ENCODE peak calls at places on chromosomes 11 and 22, in five cellular contexts. W is lower lobe of right lung, M is psoas muscle, U is thoracic aorta, C is fibroblast of the aortic adventitia. K is an unnamed sample.

GRCh38 chr22:23829845-23830372 is 8.9 kb downstream of the DERL3 start:
- DNase-seq in W (no peak), M (no peak), U (no peak), C (peak; percentile 95), K (no peak)

GRCh38 chr22:22684605-22685561 is 40.5 kb downstream of the GGTLC2 start:
- DNase-seq in W (no peak), M (no peak), U (no peak), C (peak; percentile 82), K (no peak)

GRCh38 chr11:96014234-96014633 is 90.3 kb upstream of the MTMR2 start:
- DNase-seq in W (no peak), M (no peak), U (no peak), C (peak; percentile 21), K (no peak)

GRCh38 chr22:21964918-21965484 is 12.4 kb upstream of the PPM1F start:
- DNase-seq in W (no peak), M (no peak), U (no peak), C (no peak), K (no peak)

GRCh38 chr11:14075118-14075601 is 112.6 kb downstream of the SPON1 start:
- DNase-seq in W (no peak), M (no peak), U (no peak), C (no peak), K (no peak)

GRCh38 chr11:104876838-104877500 is 21.3 kb downstream of the CASP12 start:
- DNase-seq in W (no peak), M (no peak), U (no peak), C (no peak), K (no peak)

GRCh38 chr11:8228206-8228605 is 35.5 kb downstream of the LMO1 start:
- DNase-seq in W (peak; percentile 14), M (no peak), U (no peak), C (no peak), K (no peak)

GRCh38 chr22:50627452-50627913 is 469 bp downstream of the ARSA start:
- DNase-seq in W (no peak), M (no peak), U (no peak), C (no peak), K (no peak)

GRCh38 chr11:2360081-2360642 is 16.9 kb upstream of the CD81 start:
- DNase-seq in W (no peak), M (no peak), U (no peak), C (no peak), K (no peak)

GRCh38 chr22:33539902-33540751 is 380.1 kb downstream of the LARGE1 start:
- DNase-seq in W (peak; percentile 69), M (peak; percentile 55), U (peak; percentile 9), C (peak; percentile 49), K (no peak)

GRCh38 chr11:12862761-12863469 is 146.2 kb upstream of the RASSF10 start:
- DNase-seq in W (no peak), M (peak; percentile 42), U (no peak), C (peak; percentile 85), K (no peak)

GRCh38 chr22:26367402-26368245 is 61.4 kb upstream of the ASPHD2 start:
- DNase-seq in W (no peak), M (no peak), U (no peak), C (peak; percentile 58), K (peak; percentile 33)

GRCh38 chr11:23680488-23681230 is 816.2 kb upstream of the LUZP2 start:
- DNase-seq in W (peak; percentile 41), M (no peak), U (no peak), C (no peak), K (no peak)

GRCh38 chr22:41984006-41984405 is 14.6 kb upstream of the WBP2NL start:
- DNase-seq in W (no peak), M (no peak), U (no peak), C (no peak), K (no peak)

GRCh38 chr11:83836883-83837654 is 550.9 kb upstream of the CCDC90B start:
- DNase-seq in W (no peak), M (peak; percentile 19), U (no peak), C (peak; percentile 50), K (no peak)

GRCh38 chr11:108223449-108224149 is 732 bp downstream of the ATM start:
- DNase-seq in W (no peak), M (no peak), U (no peak), C (peak; percentile 19), K (no peak)

GRCh38 chr22:46280999-46281623 is 13.3 kb downstream of the TTC38 start:
- DNase-seq in W (peak; percentile 48), M (no peak), U (no peak), C (no peak), K (no peak)

GRCh38 chr22:32661296-32661695 is 140.2 kb upstream of the TIMP3 start:
- DNase-seq in W (no peak), M (peak; percentile 73), U (no peak), C (peak; percentile 94), K (peak; percentile 35)

GRCh38 chr11:19808076-19808911 is 95.7 kb downstream of the NAV2 start:
- DNase-seq in W (no peak), M (no peak), U (no peak), C (peak; percentile 29), K (no peak)
- TF ChIP-seq CTCF in W (no peak), M (peak; percentile 14), U (no peak), C (peak; percentile 46), K (no peak)

GRCh38 chr11:92552942-92553341 is 328.3 kb downstream of the FAT3 start:
- DNase-seq in W (no peak), M (no peak), U (no peak), C (peak; percentile 15), K (no peak)
- TF ChIP-seq CTCF in W (no peak), M (no peak), U (peak; percentile 14), C (no peak), K (no peak)

DNA sequence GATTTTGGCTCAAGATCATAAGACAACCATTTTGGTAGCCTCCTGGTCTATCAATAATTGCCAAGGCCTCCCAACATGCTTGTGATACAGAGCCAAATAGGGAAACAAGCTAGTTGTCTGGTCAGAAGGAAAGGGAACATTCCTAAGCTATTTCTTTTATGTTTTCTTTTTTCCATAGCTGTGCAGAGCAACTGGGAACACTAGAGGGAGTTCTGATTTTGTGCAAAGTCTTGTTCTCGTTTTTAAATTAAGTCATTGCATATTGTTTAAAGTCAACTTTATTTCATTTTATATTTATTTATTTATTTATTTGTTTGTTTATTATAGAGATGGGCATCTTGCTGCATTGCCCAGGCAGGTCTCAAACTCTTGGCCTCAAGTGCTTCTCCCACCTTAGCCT is 416.8 kb upstream of the CHORDC1 start:
- DNase-seq in W (no peak), M (no peak), U (no peak), C (no peak), K (no peak)
- TF ChIP-seq CTCF in W (peak; percentile 27), M (no peak), U (no peak), C (no peak), K (no peak)

DNA sequence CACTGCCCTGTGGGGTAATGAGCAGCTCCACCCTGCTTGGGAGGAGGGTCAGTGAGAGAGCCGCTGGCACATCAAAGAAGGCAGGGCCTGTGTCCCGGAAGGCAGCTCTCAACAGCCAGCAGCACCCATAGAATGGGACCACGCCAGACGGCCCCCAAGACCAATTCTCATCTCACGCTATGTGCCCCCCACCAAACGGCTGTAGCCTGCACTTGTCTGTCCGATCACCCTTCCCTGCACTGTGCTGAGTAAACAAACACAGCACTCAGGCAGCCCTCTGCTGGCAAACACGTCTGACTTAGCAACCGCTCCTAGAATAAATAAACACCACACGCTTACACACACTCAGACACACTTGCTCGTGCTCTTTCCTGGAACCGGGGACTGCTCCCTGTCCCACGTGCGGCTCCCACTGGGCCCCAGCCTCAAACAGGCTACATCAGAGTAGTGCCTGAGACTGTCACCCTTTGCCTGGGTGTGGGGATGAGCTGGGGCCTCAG is 53.2 kb upstream of the CDON start:
- DNase-seq in W (peak; percentile 85), M (peak; percentile 61), U (peak; percentile 68), C (peak; percentile 89), K (peak; percentile 44)
- TF ChIP-seq CTCF in W (peak; percentile 11), M (peak; percentile 15), U (peak; percentile 21), C (peak; percentile 38), K (no peak)

K was measured in omental fat pad.